ENCODE peak calls at places on chromosome 9, in seven cellular contexts. One of them, this sample, is unnamed.

GRCh38 chr9:134942421-134943119 is 24.9 kb upstream of the FCN1 start:
- DNase-seq in stimulated activated CD8-positive, alpha-beta memory T cell treated with anti-CD3 and anti-CD28 coated beads, Interleukin-4, amount 100 ng/mL, for 48 hours: no peak
- DNase-seq in iPS DF 19.7: no peak
- DNase-seq in activated CD4-positive, alpha-beta T cell treated with anti-CD3 and anti-CD28 coated beads, Interleukin-2, amount 10 ng/mL, durations not matched to agents 7 days and 5 days: no peak
- DNase-seq in PC-3: no peak
- DNase-seq in activated naive CD8-positive, alpha-beta T cell treated with anti-CD3 and anti-CD28 coated beads for 36 hours: no peak
- DNase-seq in AG09309: no peak
- DNase-seq in this sample: no peak

GRCh38 chr9:32928145-32928763 is 73.2 kb downstream of the APTX start:
- DNase-seq in stimulated activated CD8-positive, alpha-beta memory T cell treated with anti-CD3 and anti-CD28 coated beads, Interleukin-4, amount 100 ng/mL, for 48 hours: no peak
- DNase-seq in iPS DF 19.7: no peak
- DNase-seq in activated CD4-positive, alpha-beta T cell treated with anti-CD3 and anti-CD28 coated beads, Interleukin-2, amount 10 ng/mL, durations not matched to agents 7 days and 5 days: no peak
- DNase-seq in PC-3: peak
- DNase-seq in activated naive CD8-positive, alpha-beta T cell treated with anti-CD3 and anti-CD28 coated beads for 36 hours: no peak
- DNase-seq in AG09309: no peak
- DNase-seq in this sample: no peak

GRCh38 chr9:87122947-87123685 is 175.8 kb upstream of the GAS1 start:
- DNase-seq in stimulated activated CD8-positive, alpha-beta memory T cell treated with anti-CD3 and anti-CD28 coated beads, Interleukin-4, amount 100 ng/mL, for 48 hours: no peak
- DNase-seq in iPS DF 19.7: no peak
- DNase-seq in activated CD4-positive, alpha-beta T cell treated with anti-CD3 and anti-CD28 coated beads, Interleukin-2, amount 10 ng/mL, durations not matched to agents 7 days and 5 days: no peak
- DNase-seq in PC-3: no peak
- DNase-seq in activated naive CD8-positive, alpha-beta T cell treated with anti-CD3 and anti-CD28 coated beads for 36 hours: no peak
- DNase-seq in AG09309: peak
- DNase-seq in this sample: no peak

GRCh38 chr9:128389395-128390149 is 18.4 kb downstream of the URM1 start:
- DNase-seq in stimulated activated CD8-positive, alpha-beta memory T cell treated with anti-CD3 and anti-CD28 coated beads, Interleukin-4, amount 100 ng/mL, for 48 hours: no peak
- DNase-seq in iPS DF 19.7: no peak
- DNase-seq in activated CD4-positive, alpha-beta T cell treated with anti-CD3 and anti-CD28 coated beads, Interleukin-2, amount 10 ng/mL, durations not matched to agents 7 days and 5 days: no peak
- DNase-seq in PC-3: no peak
- DNase-seq in activated naive CD8-positive, alpha-beta T cell treated with anti-CD3 and anti-CD28 coated beads for 36 hours: no peak
- DNase-seq in AG09309: no peak
- DNase-seq in this sample: no peak

GRCh38 chr9:97786341-97786740 is 66.7 kb upstream of the FOXE1 start:
- DNase-seq in stimulated activated CD8-positive, alpha-beta memory T cell treated with anti-CD3 and anti-CD28 coated beads, Interleukin-4, amount 100 ng/mL, for 48 hours: no peak
- DNase-seq in iPS DF 19.7: no peak
- DNase-seq in activated CD4-positive, alpha-beta T cell treated with anti-CD3 and anti-CD28 coated beads, Interleukin-2, amount 10 ng/mL, durations not matched to agents 7 days and 5 days: no peak
- DNase-seq in PC-3: peak
- DNase-seq in activated naive CD8-positive, alpha-beta T cell treated with anti-CD3 and anti-CD28 coated beads for 36 hours: no peak
- DNase-seq in AG09309: no peak
- DNase-seq in this sample: no peak

GRCh38 chr9:135065151-135065550 is 22.3 kb upstream of the OLFM1 start:
- DNase-seq in stimulated activated CD8-positive, alpha-beta memory T cell treated with anti-CD3 and anti-CD28 coated beads, Interleukin-4, amount 100 ng/mL, for 48 hours: no peak
- DNase-seq in iPS DF 19.7: no peak
- DNase-seq in activated CD4-positive, alpha-beta T cell treated with anti-CD3 and anti-CD28 coated beads, Interleukin-2, amount 10 ng/mL, durations not matched to agents 7 days and 5 days: no peak
- DNase-seq in PC-3: no peak
- DNase-seq in activated naive CD8-positive, alpha-beta T cell treated with anti-CD3 and anti-CD28 coated beads for 36 hours: no peak
- DNase-seq in AG09309: no peak
- DNase-seq in this sample: no peak

GRCh38 chr9:25556535-25556934 is 121.7 kb downstream of the TUSC1 start:
- DNase-seq in stimulated activated CD8-positive, alpha-beta memory T cell treated with anti-CD3 and anti-CD28 coated beads, Interleukin-4, amount 100 ng/mL, for 48 hours: no peak
- DNase-seq in iPS DF 19.7: no peak
- DNase-seq in activated CD4-positive, alpha-beta T cell treated with anti-CD3 and anti-CD28 coated beads, Interleukin-2, amount 10 ng/mL, durations not matched to agents 7 days and 5 days: no peak
- DNase-seq in PC-3: no peak
- DNase-seq in activated naive CD8-positive, alpha-beta T cell treated with anti-CD3 and anti-CD28 coated beads for 36 hours: no peak
- DNase-seq in AG09309: no peak
- DNase-seq in this sample: no peak

GRCh38 chr9:77513457-77513856 is 134.7 kb downstream of the GNA14 start:
- DNase-seq in stimulated activated CD8-positive, alpha-beta memory T cell treated with anti-CD3 and anti-CD28 coated beads, Interleukin-4, amount 100 ng/mL, for 48 hours: no peak
- DNase-seq in iPS DF 19.7: no peak
- DNase-seq in activated CD4-positive, alpha-beta T cell treated with anti-CD3 and anti-CD28 coated beads, Interleukin-2, amount 10 ng/mL, durations not matched to agents 7 days and 5 days: no peak
- DNase-seq in PC-3: no peak
- DNase-seq in activated naive CD8-positive, alpha-beta T cell treated with anti-CD3 and anti-CD28 coated beads for 36 hours: no peak
- DNase-seq in AG09309: no peak
- DNase-seq in this sample: no peak

GRCh38 chr9:36148652-36149051 is 12.1 kb downstream of the GLIPR2 start:
- DNase-seq in stimulated activated CD8-positive, alpha-beta memory T cell treated with anti-CD3 and anti-CD28 coated beads, Interleukin-4, amount 100 ng/mL, for 48 hours: peak
- DNase-seq in iPS DF 19.7: no peak
- DNase-seq in activated CD4-positive, alpha-beta T cell treated with anti-CD3 and anti-CD28 coated beads, Interleukin-2, amount 10 ng/mL, durations not matched to agents 7 days and 5 days: peak
- DNase-seq in PC-3: peak
- DNase-seq in activated naive CD8-positive, alpha-beta T cell treated with anti-CD3 and anti-CD28 coated beads for 36 hours: peak
- DNase-seq in AG09309: peak
- DNase-seq in this sample: peak

This sample was measured in stimulated activated naive CD8-positive, alpha-beta T cell treated with anti-CD3 and anti-CD28 coated beads, Interleukin-15, amount 100 ng/mL, for 72 hours.